ENCODE peak calls at places on chromosomes 2 and 18, in eight cellular contexts. C, U, R, H, Y, A, G and P are unnamed samples.

GRCh38 chr2:19871836-19872235 is 29.9 kb downstream of the TTC32 start:
- DNase-seq in C (no peak), U (no peak), R (no peak), G (no peak), Y (no peak), A (no peak), H (no peak), P (no peak)

GRCh38 chr2:196984888-196985287 is 58.4 kb upstream of the PGAP1 start:
- DNase-seq in R (no peak), C (no peak), G (no peak), U (no peak), A (no peak), H (no peak), Y (no peak), P (peak; percentile 71)

GRCh38 chr2:234286118-234286598 is 210.7 kb downstream of the ARL4C start:
- DNase-seq in R (peak; percentile 69), Y (no peak), C (no peak), A (no peak), U (no peak), G (no peak), H (peak; percentile 30), P (no peak)

GRCh38 chr18:7576685-7577084 is 9.6 kb downstream of the PTPRM start:
- DNase-seq in H (no peak), C (no peak), R (no peak), U (no peak), Y (no peak), A (no peak), G (no peak), P (no peak)

GRCh38 chr2:110874565-110875383 is 142.4 kb downstream of the ACOXL start:
- DNase-seq in H (no peak), G (no peak), U (no peak), Y (no peak), A (no peak), R (no peak), C (no peak), P (peak; percentile 64)

GRCh38 chr2:37985333-37985732 is 60.2 kb downstream of the RMDN2 start:
- DNase-seq in Y (no peak), H (no peak), C (no peak), R (no peak), A (peak; percentile 14), U (peak; percentile 52), G (no peak), P (no peak)

GRCh38 chr2:122831644-122832043 is 1076.2 kb downstream of the TSN start:
- DNase-seq in C (no peak), R (no peak), U (no peak), A (no peak), Y (no peak), H (no peak), G (no peak), P (no peak)

GRCh38 chr2:19819097-19820065 is 82.4 kb downstream of the TTC32 start:
- DNase-seq in Y (no peak), A (peak; percentile 32), U (peak; percentile 94), R (no peak), H (no peak), G (no peak), C (no peak), P (no peak)

GRCh38 chr2:45541450-45541849 is 69.6 kb downstream of the SRBD1 start:
- DNase-seq in H (no peak), C (no peak), G (no peak), U (no peak), A (no peak), R (no peak), Y (no peak), P (no peak)

GRCh38 chr2:43084699-43085091 is 141.7 kb downstream of the ZFP36L2 start:
- DNase-seq in A (no peak), G (no peak), Y (no peak), R (no peak), H (no peak), C (no peak), U (no peak), P (no peak)

GRCh38 chr2:28495551-28496284 is at the start of gene PLB1:
- DNase-seq in U (no peak), R (no peak), C (no peak), Y (no peak), A (no peak), G (no peak), H (no peak), P (no peak)